ENCODE peak calls at places on chromosomes 7 and 10, in ten cellular contexts. One of them, this sample, is unnamed.

GRCh38 chr10:101110856-101111523 is 20.1 kb upstream of the TLX1 start:
- DNase-seq in activated CD4-positive, CD25-positive, alpha-beta regulatory T cell treated with anti-CD3 and anti-CD28 coated beads, Interleukin-2, amount 50 U/mL, for 16 hours: no peak
- DNase-seq in small intestine: no peak
- DNase-seq in A549: no peak
- DNase-seq in activated gamma-delta T cell treated with anti-CD3 and anti-CD28 coated beads, Interleukin-2, amount 50 U/mL, for 16 hours: no peak
- DNase-seq in nucleus accumbens: no peak
- DNase-seq in Peyer's patch: no peak
- DNase-seq in activated T-helper 1 cell treated with anti-CD3 and anti-CD28 coated beads, Interleukin-2, amount 50 U/mL, for 16 hours: no peak
- DNase-seq in right lobe of liver: no peak
- DNase-seq in iPS-NIHi11: peak
- DNase-seq in this sample: no peak

GRCh38 chr7:127905491-127906330 is 125.5 kb downstream of the LRRC4 start:
- DNase-seq in Peyer's patch: no peak
- DNase-seq in small intestine: no peak
- DNase-seq in activated gamma-delta T cell treated with anti-CD3 and anti-CD28 coated beads, Interleukin-2, amount 50 U/mL, for 16 hours: no peak
- DNase-seq in right lobe of liver: no peak
- DNase-seq in activated T-helper 1 cell treated with anti-CD3 and anti-CD28 coated beads, Interleukin-2, amount 50 U/mL, for 16 hours: no peak
- DNase-seq in iPS-NIHi11: no peak
- DNase-seq in activated CD4-positive, CD25-positive, alpha-beta regulatory T cell treated with anti-CD3 and anti-CD28 coated beads, Interleukin-2, amount 50 U/mL, for 16 hours: no peak
- DNase-seq in nucleus accumbens: no peak
- DNase-seq in A549: no peak
- DNase-seq in this sample: no peak

GRCh38 chr10:84360634-84361365 is 32.4 kb downstream of the CCSER2 start:
- DNase-seq in right lobe of liver: no peak
- DNase-seq in Peyer's patch: no peak
- DNase-seq in activated T-helper 1 cell treated with anti-CD3 and anti-CD28 coated beads, Interleukin-2, amount 50 U/mL, for 16 hours: no peak
- DNase-seq in small intestine: peak
- DNase-seq in nucleus accumbens: no peak
- DNase-seq in A549: no peak
- DNase-seq in activated CD4-positive, CD25-positive, alpha-beta regulatory T cell treated with anti-CD3 and anti-CD28 coated beads, Interleukin-2, amount 50 U/mL, for 16 hours: no peak
- DNase-seq in activated gamma-delta T cell treated with anti-CD3 and anti-CD28 coated beads, Interleukin-2, amount 50 U/mL, for 16 hours: no peak
- DNase-seq in iPS-NIHi11: no peak
- DNase-seq in this sample: no peak

GRCh38 chr10:99658622-99659030 is 683 bp upstream of the ENTPD7 start:
- DNase-seq in A549: no peak
- DNase-seq in activated T-helper 1 cell treated with anti-CD3 and anti-CD28 coated beads, Interleukin-2, amount 50 U/mL, for 16 hours: peak
- DNase-seq in activated gamma-delta T cell treated with anti-CD3 and anti-CD28 coated beads, Interleukin-2, amount 50 U/mL, for 16 hours: peak
- DNase-seq in activated CD4-positive, CD25-positive, alpha-beta regulatory T cell treated with anti-CD3 and anti-CD28 coated beads, Interleukin-2, amount 50 U/mL, for 16 hours: peak
- DNase-seq in nucleus accumbens: peak
- DNase-seq in iPS-NIHi11: peak
- DNase-seq in right lobe of liver: peak
- DNase-seq in small intestine: peak
- DNase-seq in Peyer's patch: peak
- DNase-seq in this sample: no peak

GRCh38 chr10:126130291-126130710 is 233.9 kb downstream of the FANK1 start:
- DNase-seq in activated gamma-delta T cell treated with anti-CD3 and anti-CD28 coated beads, Interleukin-2, amount 50 U/mL, for 16 hours: no peak
- DNase-seq in Peyer's patch: no peak
- DNase-seq in A549: no peak
- DNase-seq in nucleus accumbens: no peak
- DNase-seq in small intestine: no peak
- DNase-seq in iPS-NIHi11: no peak
- DNase-seq in activated CD4-positive, CD25-positive, alpha-beta regulatory T cell treated with anti-CD3 and anti-CD28 coated beads, Interleukin-2, amount 50 U/mL, for 16 hours: no peak
- DNase-seq in activated T-helper 1 cell treated with anti-CD3 and anti-CD28 coated beads, Interleukin-2, amount 50 U/mL, for 16 hours: no peak
- DNase-seq in right lobe of liver: no peak
- DNase-seq in this sample: no peak

GRCh38 chr10:49286686-49287085 is 12.3 kb upstream of the C10orf71 start:
- DNase-seq in activated CD4-positive, CD25-positive, alpha-beta regulatory T cell treated with anti-CD3 and anti-CD28 coated beads, Interleukin-2, amount 50 U/mL, for 16 hours: no peak
- DNase-seq in right lobe of liver: no peak
- DNase-seq in iPS-NIHi11: no peak
- DNase-seq in nucleus accumbens: no peak
- DNase-seq in A549: no peak
- DNase-seq in Peyer's patch: no peak
- DNase-seq in small intestine: no peak
- DNase-seq in activated T-helper 1 cell treated with anti-CD3 and anti-CD28 coated beads, Interleukin-2, amount 50 U/mL, for 16 hours: no peak
- DNase-seq in activated gamma-delta T cell treated with anti-CD3 and anti-CD28 coated beads, Interleukin-2, amount 50 U/mL, for 16 hours: no peak
- DNase-seq in this sample: no peak

GRCh38 chr7:25262586-25262985 is 34.3 kb upstream of the NPVF start:
- DNase-seq in nucleus accumbens: no peak
- DNase-seq in activated CD4-positive, CD25-positive, alpha-beta regulatory T cell treated with anti-CD3 and anti-CD28 coated beads, Interleukin-2, amount 50 U/mL, for 16 hours: no peak
- DNase-seq in small intestine: no peak
- DNase-seq in Peyer's patch: no peak
- DNase-seq in iPS-NIHi11: no peak
- DNase-seq in right lobe of liver: no peak
- DNase-seq in A549: no peak
- DNase-seq in activated gamma-delta T cell treated with anti-CD3 and anti-CD28 coated beads, Interleukin-2, amount 50 U/mL, for 16 hours: no peak
- DNase-seq in activated T-helper 1 cell treated with anti-CD3 and anti-CD28 coated beads, Interleukin-2, amount 50 U/mL, for 16 hours: no peak
- DNase-seq in this sample: no peak

GRCh38 chr10:103757531-103758293 is 97.7 kb downstream of the SH3PXD2A start:
- DNase-seq in right lobe of liver: peak
- DNase-seq in activated CD4-positive, CD25-positive, alpha-beta regulatory T cell treated with anti-CD3 and anti-CD28 coated beads, Interleukin-2, amount 50 U/mL, for 16 hours: no peak
- DNase-seq in nucleus accumbens: no peak
- DNase-seq in Peyer's patch: peak
- DNase-seq in activated gamma-delta T cell treated with anti-CD3 and anti-CD28 coated beads, Interleukin-2, amount 50 U/mL, for 16 hours: no peak
- DNase-seq in A549: peak
- DNase-seq in iPS-NIHi11: peak
- DNase-seq in small intestine: no peak
- DNase-seq in activated T-helper 1 cell treated with anti-CD3 and anti-CD28 coated beads, Interleukin-2, amount 50 U/mL, for 16 hours: no peak
- DNase-seq in this sample: no peak

GRCh38 chr10:78754269-78755074 is 314.3 kb upstream of the ZMIZ1 start:
- DNase-seq in iPS-NIHi11: peak
- DNase-seq in right lobe of liver: no peak
- DNase-seq in activated gamma-delta T cell treated with anti-CD3 and anti-CD28 coated beads, Interleukin-2, amount 50 U/mL, for 16 hours: no peak
- DNase-seq in activated CD4-positive, CD25-positive, alpha-beta regulatory T cell treated with anti-CD3 and anti-CD28 coated beads, Interleukin-2, amount 50 U/mL, for 16 hours: no peak
- DNase-seq in nucleus accumbens: no peak
- DNase-seq in A549: no peak
- DNase-seq in small intestine: no peak
- DNase-seq in Peyer's patch: peak
- DNase-seq in activated T-helper 1 cell treated with anti-CD3 and anti-CD28 coated beads, Interleukin-2, amount 50 U/mL, for 16 hours: no peak
- DNase-seq in this sample: no peak

GRCh38 chr7:139995034-139995915 is 67.5 kb downstream of the PARP12 start:
- DNase-seq in small intestine: no peak
- DNase-seq in activated gamma-delta T cell treated with anti-CD3 and anti-CD28 coated beads, Interleukin-2, amount 50 U/mL, for 16 hours: no peak
- DNase-seq in Peyer's patch: no peak
- DNase-seq in activated CD4-positive, CD25-positive, alpha-beta regulatory T cell treated with anti-CD3 and anti-CD28 coated beads, Interleukin-2, amount 50 U/mL, for 16 hours: no peak
- DNase-seq in A549: no peak
- DNase-seq in right lobe of liver: peak
- DNase-seq in iPS-NIHi11: no peak
- DNase-seq in activated T-helper 1 cell treated with anti-CD3 and anti-CD28 coated beads, Interleukin-2, amount 50 U/mL, for 16 hours: no peak
- DNase-seq in nucleus accumbens: peak
- DNase-seq in this sample: no peak

GRCh38 chr10:14838582-14839304 is 637 bp downstream of the HSPA14 start:
- DNase-seq in A549: peak
- DNase-seq in activated CD4-positive, CD25-positive, alpha-beta regulatory T cell treated with anti-CD3 and anti-CD28 coated beads, Interleukin-2, amount 50 U/mL, for 16 hours: no peak
- DNase-seq in activated gamma-delta T cell treated with anti-CD3 and anti-CD28 coated beads, Interleukin-2, amount 50 U/mL, for 16 hours: peak
- DNase-seq in small intestine: no peak
- DNase-seq in nucleus accumbens: no peak
- DNase-seq in right lobe of liver: peak
- DNase-seq in Peyer's patch: peak
- DNase-seq in iPS-NIHi11: peak
- DNase-seq in activated T-helper 1 cell treated with anti-CD3 and anti-CD28 coated beads, Interleukin-2, amount 50 U/mL, for 16 hours: peak
- DNase-seq in this sample: no peak

GRCh38 chr7:95396136-95397032 is at the start of gene PON3:
- DNase-seq in activated gamma-delta T cell treated with anti-CD3 and anti-CD28 coated beads, Interleukin-2, amount 50 U/mL, for 16 hours: no peak
- DNase-seq in nucleus accumbens: no peak
- DNase-seq in A549: peak
- DNase-seq in activated T-helper 1 cell treated with anti-CD3 and anti-CD28 coated beads, Interleukin-2, amount 50 U/mL, for 16 hours: no peak
- DNase-seq in right lobe of liver: peak
- DNase-seq in Peyer's patch: peak
- DNase-seq in iPS-NIHi11: peak
- DNase-seq in activated CD4-positive, CD25-positive, alpha-beta regulatory T cell treated with anti-CD3 and anti-CD28 coated beads, Interleukin-2, amount 50 U/mL, for 16 hours: no peak
- DNase-seq in small intestine: peak
- DNase-seq in this sample: no peak

GRCh38 chr10:81177651-81178244 is 640.0 kb downstream of the SH2D4B start:
- DNase-seq in Peyer's patch: no peak
- DNase-seq in activated T-helper 1 cell treated with anti-CD3 and anti-CD28 coated beads, Interleukin-2, amount 50 U/mL, for 16 hours: no peak
- DNase-seq in activated gamma-delta T cell treated with anti-CD3 and anti-CD28 coated beads, Interleukin-2, amount 50 U/mL, for 16 hours: no peak
- DNase-seq in activated CD4-positive, CD25-positive, alpha-beta regulatory T cell treated with anti-CD3 and anti-CD28 coated beads, Interleukin-2, amount 50 U/mL, for 16 hours: no peak
- DNase-seq in iPS-NIHi11: no peak
- DNase-seq in nucleus accumbens: no peak
- DNase-seq in A549: no peak
- DNase-seq in small intestine: no peak
- DNase-seq in right lobe of liver: no peak
- DNase-seq in this sample: no peak

GRCh38 chr10:21021843-21022594 is 124.9 kb upstream of the NEBL start:
- DNase-seq in right lobe of liver: no peak
- DNase-seq in iPS-NIHi11: peak
- DNase-seq in A549: peak
- DNase-seq in activated gamma-delta T cell treated with anti-CD3 and anti-CD28 coated beads, Interleukin-2, amount 50 U/mL, for 16 hours: no peak
- DNase-seq in Peyer's patch: no peak
- DNase-seq in activated T-helper 1 cell treated with anti-CD3 and anti-CD28 coated beads, Interleukin-2, amount 50 U/mL, for 16 hours: no peak
- DNase-seq in activated CD4-positive, CD25-positive, alpha-beta regulatory T cell treated with anti-CD3 and anti-CD28 coated beads, Interleukin-2, amount 50 U/mL, for 16 hours: no peak
- DNase-seq in nucleus accumbens: no peak
- DNase-seq in small intestine: no peak
- DNase-seq in this sample: no peak

GRCh38 chr10:27072436-27073114 is 27.7 kb downstream of the ANKRD26 start:
- DNase-seq in iPS-NIHi11: peak
- DNase-seq in activated T-helper 1 cell treated with anti-CD3 and anti-CD28 coated beads, Interleukin-2, amount 50 U/mL, for 16 hours: no peak
- DNase-seq in Peyer's patch: no peak
- DNase-seq in small intestine: no peak
- DNase-seq in activated CD4-positive, CD25-positive, alpha-beta regulatory T cell treated with anti-CD3 and anti-CD28 coated beads, Interleukin-2, amount 50 U/mL, for 16 hours: no peak
- DNase-seq in nucleus accumbens: no peak
- DNase-seq in activated gamma-delta T cell treated with anti-CD3 and anti-CD28 coated beads, Interleukin-2, amount 50 U/mL, for 16 hours: no peak
- DNase-seq in A549: no peak
- DNase-seq in right lobe of liver: no peak
- DNase-seq in this sample: no peak

GRCh38 chr7:114048386-114049235 is 129.8 kb upstream of the PPP1R3A start:
- DNase-seq in small intestine: peak
- DNase-seq in activated T-helper 1 cell treated with anti-CD3 and anti-CD28 coated beads, Interleukin-2, amount 50 U/mL, for 16 hours: no peak
- DNase-seq in iPS-NIHi11: peak
- DNase-seq in Peyer's patch: no peak
- DNase-seq in activated CD4-positive, CD25-positive, alpha-beta regulatory T cell treated with anti-CD3 and anti-CD28 coated beads, Interleukin-2, amount 50 U/mL, for 16 hours: no peak
- DNase-seq in right lobe of liver: peak
- DNase-seq in A549: peak
- DNase-seq in activated gamma-delta T cell treated with anti-CD3 and anti-CD28 coated beads, Interleukin-2, amount 50 U/mL, for 16 hours: no peak
- DNase-seq in nucleus accumbens: no peak
- DNase-seq in this sample: no peak

GRCh38 chr7:151383638-151384351 is 26.0 kb downstream of the WDR86 start:
- DNase-seq in A549: no peak
- DNase-seq in right lobe of liver: no peak
- DNase-seq in iPS-NIHi11: no peak
- DNase-seq in small intestine: no peak
- DNase-seq in Peyer's patch: no peak
- DNase-seq in nucleus accumbens: no peak
- DNase-seq in activated CD4-positive, CD25-positive, alpha-beta regulatory T cell treated with anti-CD3 and anti-CD28 coated beads, Interleukin-2, amount 50 U/mL, for 16 hours: no peak
- DNase-seq in activated gamma-delta T cell treated with anti-CD3 and anti-CD28 coated beads, Interleukin-2, amount 50 U/mL, for 16 hours: no peak
- DNase-seq in activated T-helper 1 cell treated with anti-CD3 and anti-CD28 coated beads, Interleukin-2, amount 50 U/mL, for 16 hours: no peak
- DNase-seq in this sample: no peak

GRCh38 chr10:60203993-60204618 is 185.6 kb downstream of the ANK3 start:
- DNase-seq in activated gamma-delta T cell treated with anti-CD3 and anti-CD28 coated beads, Interleukin-2, amount 50 U/mL, for 16 hours: no peak
- DNase-seq in A549: peak
- DNase-seq in nucleus accumbens: no peak
- DNase-seq in iPS-NIHi11: peak
- DNase-seq in activated T-helper 1 cell treated with anti-CD3 and anti-CD28 coated beads, Interleukin-2, amount 50 U/mL, for 16 hours: no peak
- DNase-seq in activated CD4-positive, CD25-positive, alpha-beta regulatory T cell treated with anti-CD3 and anti-CD28 coated beads, Interleukin-2, amount 50 U/mL, for 16 hours: no peak
- DNase-seq in small intestine: peak
- DNase-seq in Peyer's patch: no peak
- DNase-seq in right lobe of liver: no peak
- DNase-seq in this sample: no peak

GRCh38 chr7:82609746-82610145 is 166.2 kb upstream of the CACNA2D1 start:
- DNase-seq in activated T-helper 1 cell treated with anti-CD3 and anti-CD28 coated beads, Interleukin-2, amount 50 U/mL, for 16 hours: no peak
- DNase-seq in activated CD4-positive, CD25-positive, alpha-beta regulatory T cell treated with anti-CD3 and anti-CD28 coated beads, Interleukin-2, amount 50 U/mL, for 16 hours: no peak
- DNase-seq in A549: no peak
- DNase-seq in Peyer's patch: no peak
- DNase-seq in right lobe of liver: no peak
- DNase-seq in iPS-NIHi11: no peak
- DNase-seq in nucleus accumbens: no peak
- DNase-seq in activated gamma-delta T cell treated with anti-CD3 and anti-CD28 coated beads, Interleukin-2, amount 50 U/mL, for 16 hours: no peak
- DNase-seq in small intestine: no peak
- DNase-seq in this sample: no peak

GRCh38 chr10:6426317-6426716 is 153.8 kb downstream of the PRKCQ start:
- DNase-seq in nucleus accumbens: no peak
- DNase-seq in Peyer's patch: no peak
- DNase-seq in activated T-helper 1 cell treated with anti-CD3 and anti-CD28 coated beads, Interleukin-2, amount 50 U/mL, for 16 hours: no peak
- DNase-seq in iPS-NIHi11: no peak
- DNase-seq in A549: no peak
- DNase-seq in activated CD4-positive, CD25-positive, alpha-beta regulatory T cell treated with anti-CD3 and anti-CD28 coated beads, Interleukin-2, amount 50 U/mL, for 16 hours: no peak
- DNase-seq in right lobe of liver: no peak
- DNase-seq in small intestine: no peak
- DNase-seq in activated gamma-delta T cell treated with anti-CD3 and anti-CD28 coated beads, Interleukin-2, amount 50 U/mL, for 16 hours: no peak
- DNase-seq in this sample: no peak

GRCh38 chr10:114720685-114721278 is 62.7 kb upstream of the ABLIM1 start:
- DNase-seq in activated CD4-positive, CD25-positive, alpha-beta regulatory T cell treated with anti-CD3 and anti-CD28 coated beads, Interleukin-2, amount 50 U/mL, for 16 hours: no peak
- DNase-seq in activated gamma-delta T cell treated with anti-CD3 and anti-CD28 coated beads, Interleukin-2, amount 50 U/mL, for 16 hours: no peak
- DNase-seq in Peyer's patch: no peak
- DNase-seq in activated T-helper 1 cell treated with anti-CD3 and anti-CD28 coated beads, Interleukin-2, amount 50 U/mL, for 16 hours: no peak
- DNase-seq in right lobe of liver: no peak
- DNase-seq in iPS-NIHi11: no peak
- DNase-seq in small intestine: peak
- DNase-seq in A549: no peak
- DNase-seq in nucleus accumbens: no peak
- DNase-seq in this sample: no peak

GRCh38 chr10:36703179-36703578 is 422.2 kb upstream of the ANKRD30A start:
- DNase-seq in iPS-NIHi11: no peak
- DNase-seq in activated T-helper 1 cell treated with anti-CD3 and anti-CD28 coated beads, Interleukin-2, amount 50 U/mL, for 16 hours: no peak
- DNase-seq in Peyer's patch: no peak
- DNase-seq in activated gamma-delta T cell treated with anti-CD3 and anti-CD28 coated beads, Interleukin-2, amount 50 U/mL, for 16 hours: no peak
- DNase-seq in right lobe of liver: no peak
- DNase-seq in nucleus accumbens: no peak
- DNase-seq in A549: no peak
- DNase-seq in small intestine: no peak
- DNase-seq in activated CD4-positive, CD25-positive, alpha-beta regulatory T cell treated with anti-CD3 and anti-CD28 coated beads, Interleukin-2, amount 50 U/mL, for 16 hours: no peak
- DNase-seq in this sample: no peak

GRCh38 chr10:124354411-124355382 is 64.0 kb downstream of the OAT start:
- DNase-seq in nucleus accumbens: no peak
- DNase-seq in activated T-helper 1 cell treated with anti-CD3 and anti-CD28 coated beads, Interleukin-2, amount 50 U/mL, for 16 hours: no peak
- DNase-seq in Peyer's patch: peak
- DNase-seq in A549: peak
- DNase-seq in iPS-NIHi11: no peak
- DNase-seq in activated CD4-positive, CD25-positive, alpha-beta regulatory T cell treated with anti-CD3 and anti-CD28 coated beads, Interleukin-2, amount 50 U/mL, for 16 hours: no peak
- DNase-seq in right lobe of liver: peak
- DNase-seq in small intestine: peak
- DNase-seq in activated gamma-delta T cell treated with anti-CD3 and anti-CD28 coated beads, Interleukin-2, amount 50 U/mL, for 16 hours: no peak
- DNase-seq in this sample: no peak

GRCh38 chr10:110411047-110411410 is 86.7 kb upstream of the DUSP5 start:
- DNase-seq in activated CD4-positive, CD25-positive, alpha-beta regulatory T cell treated with anti-CD3 and anti-CD28 coated beads, Interleukin-2, amount 50 U/mL, for 16 hours: no peak
- DNase-seq in nucleus accumbens: no peak
- DNase-seq in small intestine: no peak
- DNase-seq in Peyer's patch: no peak
- DNase-seq in A549: no peak
- DNase-seq in right lobe of liver: no peak
- DNase-seq in iPS-NIHi11: no peak
- DNase-seq in activated gamma-delta T cell treated with anti-CD3 and anti-CD28 coated beads, Interleukin-2, amount 50 U/mL, for 16 hours: no peak
- DNase-seq in activated T-helper 1 cell treated with anti-CD3 and anti-CD28 coated beads, Interleukin-2, amount 50 U/mL, for 16 hours: no peak
- DNase-seq in this sample: no peak

GRCh38 chr7:78609281-78609680 is 810.7 kb downstream of the PHTF2 start:
- DNase-seq in A549: no peak
- DNase-seq in activated gamma-delta T cell treated with anti-CD3 and anti-CD28 coated beads, Interleukin-2, amount 50 U/mL, for 16 hours: no peak
- DNase-seq in iPS-NIHi11: no peak
- DNase-seq in small intestine: no peak
- DNase-seq in nucleus accumbens: no peak
- DNase-seq in activated CD4-positive, CD25-positive, alpha-beta regulatory T cell treated with anti-CD3 and anti-CD28 coated beads, Interleukin-2, amount 50 U/mL, for 16 hours: no peak
- DNase-seq in Peyer's patch: no peak
- DNase-seq in activated T-helper 1 cell treated with anti-CD3 and anti-CD28 coated beads, Interleukin-2, amount 50 U/mL, for 16 hours: no peak
- DNase-seq in right lobe of liver: no peak
- DNase-seq in this sample: no peak

GRCh38 chr10:123999956-124000615 is 93.3 kb downstream of the CHST15 start:
- DNase-seq in activated CD4-positive, CD25-positive, alpha-beta regulatory T cell treated with anti-CD3 and anti-CD28 coated beads, Interleukin-2, amount 50 U/mL, for 16 hours: no peak
- DNase-seq in small intestine: no peak
- DNase-seq in right lobe of liver: peak
- DNase-seq in nucleus accumbens: no peak
- DNase-seq in activated gamma-delta T cell treated with anti-CD3 and anti-CD28 coated beads, Interleukin-2, amount 50 U/mL, for 16 hours: no peak
- DNase-seq in A549: no peak
- DNase-seq in Peyer's patch: no peak
- DNase-seq in iPS-NIHi11: peak
- DNase-seq in activated T-helper 1 cell treated with anti-CD3 and anti-CD28 coated beads, Interleukin-2, amount 50 U/mL, for 16 hours: no peak
- DNase-seq in this sample: no peak

GRCh38 chr7:140537750-140538482 is 58.6 kb upstream of the MKRN1 start:
- DNase-seq in A549: no peak
- DNase-seq in activated gamma-delta T cell treated with anti-CD3 and anti-CD28 coated beads, Interleukin-2, amount 50 U/mL, for 16 hours: no peak
- DNase-seq in Peyer's patch: no peak
- DNase-seq in iPS-NIHi11: no peak
- DNase-seq in right lobe of liver: no peak
- DNase-seq in nucleus accumbens: no peak
- DNase-seq in small intestine: no peak
- DNase-seq in activated CD4-positive, CD25-positive, alpha-beta regulatory T cell treated with anti-CD3 and anti-CD28 coated beads, Interleukin-2, amount 50 U/mL, for 16 hours: no peak
- DNase-seq in activated T-helper 1 cell treated with anti-CD3 and anti-CD28 coated beads, Interleukin-2, amount 50 U/mL, for 16 hours: no peak
- DNase-seq in this sample: no peak

GRCh38 chr10:74738985-74739567 is 87.3 kb upstream of the KAT6B start:
- DNase-seq in right lobe of liver: no peak
- DNase-seq in small intestine: peak
- DNase-seq in A549: no peak
- DNase-seq in activated CD4-positive, CD25-positive, alpha-beta regulatory T cell treated with anti-CD3 and anti-CD28 coated beads, Interleukin-2, amount 50 U/mL, for 16 hours: no peak
- DNase-seq in activated gamma-delta T cell treated with anti-CD3 and anti-CD28 coated beads, Interleukin-2, amount 50 U/mL, for 16 hours: no peak
- DNase-seq in Peyer's patch: no peak
- DNase-seq in nucleus accumbens: no peak
- DNase-seq in activated T-helper 1 cell treated with anti-CD3 and anti-CD28 coated beads, Interleukin-2, amount 50 U/mL, for 16 hours: no peak
- DNase-seq in iPS-NIHi11: no peak
- DNase-seq in this sample: peak